ENCODE peak calls at places on chromosomes 4 and X, in eight cellular contexts. One of them, this sample, is unnamed.

GRCh38 chrX:106611682-106612402 is at the start of gene RADX:
- DNase-seq in BJ: peak; percentile 4
- DNase-seq in stimulated activated CD4-positive, alpha-beta T cell treated with anti-CD3 and anti-CD28 coated beads, Interleukin-2, amount 100 ng/mL, for 48 hours: peak; percentile 67
- DNase-seq in ascending aorta: peak; percentile 87
- DNase-seq in ovary: peak; percentile 82
- DNase-seq in T-helper 1 cell: peak; percentile 83
- DNase-seq in left cardiac atrium: peak; percentile 80
- DNase-seq in GM13976: peak; percentile 70
- DNase-seq in this sample: peak; percentile 6

GRCh38 chrX:102711872-102712215 is 404 bp upstream of the GPRASP2 start:
- DNase-seq in GM13976: no peak
- DNase-seq in ascending aorta: no peak
- DNase-seq in T-helper 1 cell: no peak
- DNase-seq in stimulated activated CD4-positive, alpha-beta T cell treated with anti-CD3 and anti-CD28 coated beads, Interleukin-2, amount 100 ng/mL, for 48 hours: no peak
- DNase-seq in BJ: no peak
- DNase-seq in ovary: peak; percentile 34
- DNase-seq in left cardiac atrium: no peak
- DNase-seq in this sample: no peak

GRCh38 chrX:49211074-49211473 is 11.1 kb upstream of the SYP start:
- DNase-seq in T-helper 1 cell: no peak
- DNase-seq in BJ: no peak
- DNase-seq in ascending aorta: no peak
- DNase-seq in GM13976: no peak
- DNase-seq in stimulated activated CD4-positive, alpha-beta T cell treated with anti-CD3 and anti-CD28 coated beads, Interleukin-2, amount 100 ng/mL, for 48 hours: no peak
- DNase-seq in ovary: no peak
- DNase-seq in left cardiac atrium: no peak
- DNase-seq in this sample: no peak

GRCh38 chrX:110087485-110088356 is 84.8 kb downstream of the TMEM164 start:
- DNase-seq in BJ: peak; percentile 31
- DNase-seq in T-helper 1 cell: no peak
- DNase-seq in ascending aorta: no peak
- DNase-seq in GM13976: no peak
- DNase-seq in ovary: no peak
- DNase-seq in left cardiac atrium: no peak
- DNase-seq in stimulated activated CD4-positive, alpha-beta T cell treated with anti-CD3 and anti-CD28 coated beads, Interleukin-2, amount 100 ng/mL, for 48 hours: no peak
- DNase-seq in this sample: peak; percentile 59

GRCh38 chr4:142282870-142283431 is 563.1 kb downstream of the INPP4B start:
- DNase-seq in ovary: no peak
- DNase-seq in left cardiac atrium: no peak
- DNase-seq in BJ: no peak
- DNase-seq in ascending aorta: no peak
- DNase-seq in GM13976: no peak
- DNase-seq in stimulated activated CD4-positive, alpha-beta T cell treated with anti-CD3 and anti-CD28 coated beads, Interleukin-2, amount 100 ng/mL, for 48 hours: peak; percentile 32
- DNase-seq in T-helper 1 cell: no peak
- DNase-seq in this sample: no peak

GRCh38 chr4:184167576-184167975 is 50.1 kb downstream of the ENPP6 start:
- DNase-seq in stimulated activated CD4-positive, alpha-beta T cell treated with anti-CD3 and anti-CD28 coated beads, Interleukin-2, amount 100 ng/mL, for 48 hours: no peak
- DNase-seq in BJ: no peak
- DNase-seq in ascending aorta: no peak
- DNase-seq in ovary: no peak
- DNase-seq in GM13976: peak; percentile 36
- DNase-seq in left cardiac atrium: no peak
- DNase-seq in T-helper 1 cell: no peak
- DNase-seq in this sample: no peak

GRCh38 chrX:8404958-8405357 is 59.7 kb upstream of the VCX3B start:
- DNase-seq in ovary: no peak
- DNase-seq in stimulated activated CD4-positive, alpha-beta T cell treated with anti-CD3 and anti-CD28 coated beads, Interleukin-2, amount 100 ng/mL, for 48 hours: no peak
- DNase-seq in BJ: no peak
- DNase-seq in left cardiac atrium: no peak
- DNase-seq in ascending aorta: no peak
- DNase-seq in T-helper 1 cell: no peak
- DNase-seq in GM13976: no peak
- DNase-seq in this sample: no peak

GRCh38 chr4:13963601-13964000 is 336.1 kb upstream of the BOD1L1 start:
- DNase-seq in GM13976: no peak
- DNase-seq in ascending aorta: no peak
- DNase-seq in stimulated activated CD4-positive, alpha-beta T cell treated with anti-CD3 and anti-CD28 coated beads, Interleukin-2, amount 100 ng/mL, for 48 hours: no peak
- DNase-seq in left cardiac atrium: no peak
- DNase-seq in ovary: no peak
- DNase-seq in BJ: no peak
- DNase-seq in T-helper 1 cell: no peak
- DNase-seq in this sample: no peak

GRCh38 chr4:126209117-126209516 is 894.4 kb downstream of the FAT4 start:
- DNase-seq in BJ: no peak
- DNase-seq in ascending aorta: no peak
- DNase-seq in left cardiac atrium: no peak
- DNase-seq in ovary: no peak
- DNase-seq in GM13976: no peak
- DNase-seq in T-helper 1 cell: no peak
- DNase-seq in stimulated activated CD4-positive, alpha-beta T cell treated with anti-CD3 and anti-CD28 coated beads, Interleukin-2, amount 100 ng/mL, for 48 hours: no peak
- DNase-seq in this sample: no peak

GRCh38 chrX:43734444-43734843 is 78.3 kb downstream of the MAOA start:
- DNase-seq in left cardiac atrium: no peak
- DNase-seq in ascending aorta: no peak
- DNase-seq in GM13976: no peak
- DNase-seq in stimulated activated CD4-positive, alpha-beta T cell treated with anti-CD3 and anti-CD28 coated beads, Interleukin-2, amount 100 ng/mL, for 48 hours: no peak
- DNase-seq in ovary: no peak
- DNase-seq in T-helper 1 cell: no peak
- DNase-seq in BJ: no peak
- DNase-seq in this sample: no peak

GRCh38 chr4:95549246-95550138 is 719 bp upstream of the UNC5C start:
- DNase-seq in left cardiac atrium: peak; percentile 74
- DNase-seq in GM13976: peak; percentile 62
- DNase-seq in BJ: no peak
- DNase-seq in T-helper 1 cell: no peak
- DNase-seq in ascending aorta: peak; percentile 80
- DNase-seq in stimulated activated CD4-positive, alpha-beta T cell treated with anti-CD3 and anti-CD28 coated beads, Interleukin-2, amount 100 ng/mL, for 48 hours: no peak
- DNase-seq in ovary: peak; percentile 56
- DNase-seq in this sample: no peak

GRCh38 chr4:23789765-23790164 is 100.1 kb downstream of the PPARGC1A start:
- DNase-seq in ascending aorta: peak; percentile 72
- DNase-seq in ovary: peak; percentile 53
- DNase-seq in left cardiac atrium: peak; percentile 67
- DNase-seq in stimulated activated CD4-positive, alpha-beta T cell treated with anti-CD3 and anti-CD28 coated beads, Interleukin-2, amount 100 ng/mL, for 48 hours: no peak
- DNase-seq in BJ: peak; percentile 93
- DNase-seq in GM13976: no peak
- DNase-seq in T-helper 1 cell: no peak
- DNase-seq in this sample: peak; percentile 47

GRCh38 chr4:5751918-5752802 is 41.2 kb downstream of the EVC start:
- DNase-seq in ascending aorta: peak; percentile 56
- DNase-seq in GM13976: no peak
- DNase-seq in stimulated activated CD4-positive, alpha-beta T cell treated with anti-CD3 and anti-CD28 coated beads, Interleukin-2, amount 100 ng/mL, for 48 hours: no peak
- DNase-seq in T-helper 1 cell: no peak
- DNase-seq in ovary: no peak
- DNase-seq in BJ: no peak
- DNase-seq in left cardiac atrium: no peak
- DNase-seq in this sample: peak; percentile 58

GRCh38 chr4:121913667-121914066 is 38.2 kb downstream of the TRPC3 start:
- DNase-seq in ovary: no peak
- DNase-seq in left cardiac atrium: no peak
- DNase-seq in ascending aorta: no peak
- DNase-seq in stimulated activated CD4-positive, alpha-beta T cell treated with anti-CD3 and anti-CD28 coated beads, Interleukin-2, amount 100 ng/mL, for 48 hours: no peak
- DNase-seq in T-helper 1 cell: no peak
- DNase-seq in GM13976: no peak
- DNase-seq in BJ: no peak
- DNase-seq in this sample: no peak

GRCh38 chr4:3415471-3416141 is 26.2 kb upstream of the HGFAC start:
- DNase-seq in stimulated activated CD4-positive, alpha-beta T cell treated with anti-CD3 and anti-CD28 coated beads, Interleukin-2, amount 100 ng/mL, for 48 hours: no peak
- DNase-seq in BJ: no peak
- DNase-seq in T-helper 1 cell: no peak
- DNase-seq in left cardiac atrium: peak; percentile 18
- DNase-seq in GM13976: no peak
- DNase-seq in ovary: peak; percentile 46
- DNase-seq in ascending aorta: no peak
- DNase-seq in this sample: no peak

GRCh38 chr4:184824776-184825393 is 883 bp downstream of the ACSL1 start:
- DNase-seq in left cardiac atrium: peak; percentile 34
- DNase-seq in stimulated activated CD4-positive, alpha-beta T cell treated with anti-CD3 and anti-CD28 coated beads, Interleukin-2, amount 100 ng/mL, for 48 hours: no peak
- DNase-seq in ovary: no peak
- DNase-seq in GM13976: no peak
- DNase-seq in BJ: no peak
- DNase-seq in T-helper 1 cell: no peak
- DNase-seq in ascending aorta: no peak
- DNase-seq in this sample: no peak

GRCh38 chr4:104128031-104128849 is 366.5 kb downstream of the CXXC4 start:
- DNase-seq in ascending aorta: no peak
- DNase-seq in GM13976: no peak
- DNase-seq in ovary: no peak
- DNase-seq in T-helper 1 cell: no peak
- DNase-seq in left cardiac atrium: no peak
- DNase-seq in stimulated activated CD4-positive, alpha-beta T cell treated with anti-CD3 and anti-CD28 coated beads, Interleukin-2, amount 100 ng/mL, for 48 hours: no peak
- DNase-seq in BJ: no peak
- DNase-seq in this sample: no peak

GRCh38 chr4:111494471-111494870 is 650.8 kb upstream of the FAM241A start:
- DNase-seq in GM13976: no peak
- DNase-seq in left cardiac atrium: no peak
- DNase-seq in BJ: no peak
- DNase-seq in ascending aorta: no peak
- DNase-seq in stimulated activated CD4-positive, alpha-beta T cell treated with anti-CD3 and anti-CD28 coated beads, Interleukin-2, amount 100 ng/mL, for 48 hours: no peak
- DNase-seq in ovary: no peak
- DNase-seq in T-helper 1 cell: no peak
- DNase-seq in this sample: no peak

GRCh38 chrX:105645667-105646354 is 176.5 kb upstream of the NRK start:
- DNase-seq in stimulated activated CD4-positive, alpha-beta T cell treated with anti-CD3 and anti-CD28 coated beads, Interleukin-2, amount 100 ng/mL, for 48 hours: no peak
- DNase-seq in ovary: no peak
- DNase-seq in GM13976: no peak
- DNase-seq in T-helper 1 cell: no peak
- DNase-seq in BJ: no peak
- DNase-seq in left cardiac atrium: no peak
- DNase-seq in ascending aorta: no peak
- DNase-seq in this sample: no peak